ENCODE peak calls at places on chromosomes 11 and 22, in five cellular contexts. W is HepG2, Y is K562, Q is A549, S is GM12878. U is an unnamed sample.

GRCh38 chr11:69700278-69701140 is 3.3 kb downstream of the FGF19 start:
- DNase-seq in W (peak; percentile 66), Y (peak; percentile 83), Q (peak; percentile 59), S (no peak), U (peak; percentile 74)

GRCh38 chr11:28794405-28794804 is 686.2 kb downstream of the METTL15 start:
- DNase-seq in W (no peak), Y (no peak), Q (no peak), S (no peak), U (peak; percentile 57)

GRCh38 chr11:126561327-126561893 is 205.9 kb downstream of the ST3GAL4 start:
- DNase-seq in W (peak; percentile 34), Y (peak; percentile 47), Q (peak; percentile 10), S (no peak), U (peak; percentile 51)

GRCh38 chr11:86990079-86990478 is 34.9 kb upstream of the FZD4 start:
- DNase-seq in W (no peak), Y (no peak), Q (no peak), S (no peak), U (no peak)

GRCh38 chr22:37726240-37726887 is 29.5 kb downstream of the TRIOBP start:
- DNase-seq in W (no peak), Y (no peak), Q (no peak), S (no peak), U (no peak)

GRCh38 chr11:75816561-75817239 is 1.7 kb downstream of the UVRAG start:
- DNase-seq in W (no peak), Y (no peak), Q (no peak), S (no peak), U (peak; percentile 47)

GRCh38 chr11:1873048-1873812 is 18.5 kb downstream of the PRR33 start:
- DNase-seq in W (no peak), Y (no peak), Q (peak; percentile 41), S (no peak), U (no peak)

GRCh38 chr22:27391092-27391770 is 410.3 kb downstream of the MN1 start:
- DNase-seq in W (no peak), Y (no peak), Q (no peak), S (no peak), U (no peak)

GRCh38 chr11:115761348-115761747 is 257.1 kb upstream of the CADM1 start:
- DNase-seq in W (no peak), Y (no peak), Q (no peak), S (no peak), U (no peak)

GRCh38 chr11:41379084-41379483 is 80.4 kb downstream of the LRRC4C start:
- DNase-seq in W (no peak), Y (no peak), Q (no peak), S (no peak), U (no peak)

GRCh38 chr11:96978751-96979150 is 588.9 kb downstream of the JRKL start:
- DNase-seq in W (no peak), Y (no peak), Q (no peak), S (no peak), U (no peak)

DNA sequence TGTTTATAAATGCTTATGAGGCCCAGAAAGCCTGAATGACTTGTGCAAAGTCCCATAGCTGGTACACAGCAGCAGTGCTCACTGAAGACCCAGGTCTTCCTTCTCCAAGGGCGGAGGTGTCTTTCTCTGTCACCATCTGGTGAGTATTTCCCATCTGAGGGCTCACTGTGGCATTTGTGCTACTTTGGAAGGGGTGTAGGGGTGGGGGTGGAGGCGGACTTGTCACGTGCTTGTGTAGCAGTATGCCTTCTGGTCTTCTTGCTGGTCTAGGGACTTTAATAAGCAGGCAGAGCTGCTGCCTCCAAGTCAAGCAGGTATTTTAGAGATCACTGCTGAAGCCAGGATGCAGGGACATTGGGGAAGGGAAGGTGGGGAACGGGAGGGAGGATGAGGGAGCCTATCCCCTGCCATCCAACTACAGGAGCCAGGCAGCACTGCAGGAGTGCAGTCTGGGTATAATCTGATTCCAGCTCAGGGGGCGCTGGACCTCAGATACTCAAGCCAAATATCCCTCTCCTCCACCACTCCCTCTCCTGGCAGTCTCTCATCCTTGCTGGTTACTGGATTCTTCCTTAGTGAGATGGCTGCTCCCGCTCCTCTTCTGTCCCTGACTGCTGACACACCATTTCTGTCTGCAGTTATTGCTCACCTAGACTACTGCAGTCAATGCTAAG is 3.4 kb downstream of the ABCC8 start:
- DNase-seq in W (peak; percentile 68), Y (peak; percentile 65), Q (peak; percentile 83), S (no peak), U (no peak)
- TF ChIP-seq MAX in W (no peak), Y (no peak), Q (no peak), S (no peak), U (no peak)

GRCh38 chr22:33831207-33831606 is 89.1 kb downstream of the LARGE1 start:
- DNase-seq in W (no peak), Y (no peak), Q (no peak), S (no peak), U (no peak)

GRCh38 chr22:33832558-33833151 is 87.6 kb downstream of the LARGE1 start:
- DNase-seq in W (no peak), Y (no peak), Q (no peak), S (no peak), U (no peak)

GRCh38 chr22:33828302-33828701 is 92.0 kb downstream of the LARGE1 start:
- DNase-seq in W (no peak), Y (no peak), Q (no peak), S (no peak), U (no peak)

GRCh38 chr22:33831651-33832050 is 88.6 kb downstream of the LARGE1 start:
- DNase-seq in W (no peak), Y (no peak), Q (no peak), S (no peak), U (no peak)

GRCh38 chr22:33829549-33830280 is 90.6 kb downstream of the LARGE1 start:
- DNase-seq in W (no peak), Y (no peak), Q (no peak), S (no peak), U (no peak)
- TF ChIP-seq MYC in W (no peak), Y (no peak), Q (no peak), S (no peak), U (no peak)

DNA sequence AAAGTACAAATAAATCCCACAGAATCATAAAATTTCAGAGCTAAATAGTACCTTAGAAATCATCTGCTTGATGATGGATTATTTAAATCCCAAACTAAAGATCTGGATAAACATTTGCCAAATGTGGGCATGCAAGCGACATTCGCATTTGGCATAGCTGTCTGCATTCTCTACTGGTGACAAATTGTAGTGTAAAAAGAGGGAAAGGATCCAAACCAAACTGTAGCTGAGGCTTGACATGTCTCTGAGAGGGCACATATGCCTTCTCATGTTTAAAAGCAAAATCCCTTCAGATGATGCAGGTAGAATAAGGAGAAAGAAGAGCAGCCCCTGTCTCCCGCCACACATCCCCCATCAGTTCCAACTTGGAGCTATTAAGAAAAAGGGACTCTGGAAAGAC is 257.5 kb upstream of the MTNR1B start:
- DNase-seq in W (no peak), Y (no peak), Q (no peak), S (no peak), U (no peak)
- H3K4me2 ChIP-seq in W (no peak overlapping the region), Y (no peak overlapping the region), Q (no peak overlapping the region), S (no peak overlapping the region), U (no peak overlapping the region)

DNA sequence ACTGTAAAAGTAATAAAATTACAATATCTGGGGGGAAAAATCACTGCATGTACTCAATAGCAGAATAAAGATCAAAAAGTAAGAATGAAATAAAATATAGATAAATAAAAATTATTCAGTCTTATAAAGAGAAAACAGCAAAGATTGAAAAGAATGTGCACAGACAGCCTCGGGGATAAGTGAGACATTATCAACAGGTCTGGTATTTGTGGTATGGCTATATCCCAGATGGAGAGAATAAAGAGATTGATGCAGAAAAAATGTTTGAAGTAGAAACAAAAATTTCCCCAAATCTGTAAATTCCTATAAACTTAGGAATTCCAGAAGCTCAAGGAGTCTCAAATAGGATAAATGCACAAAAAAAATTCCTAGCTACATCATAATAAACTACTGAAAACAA is 74.5 kb upstream of the LUZP2 start:
- DNase-seq in W (no peak), Y (no peak), Q (no peak), S (no peak), U (no peak)
- TF ChIP-seq MAX in W (no peak), Y (no peak), Q (no peak), S (no peak), U (no peak)

GRCh38 chr11:95821640-95822039 is 31.3 kb downstream of the CEP57 start:
- DNase-seq in W (no peak), Y (no peak), Q (no peak), S (no peak), U (no peak)
- TF ChIP-seq MYC in W (no peak), Y (no peak), Q (no peak), S (no peak), U (no peak)

GRCh38 chr11:61793084-61793828 is 545 bp downstream of the FEN1 start:
- DNase-seq in W (peak; percentile 12), Y (no peak), Q (peak; percentile 31), S (no peak), U (no peak)

GRCh38 chr11:61795459-61795858 is 2.7 kb downstream of the FEN1 start:
- DNase-seq in W (no peak), Y (no peak), Q (no peak), S (no peak), U (no peak)

GRCh38 chr11:61792310-61793083 is at the start of the genes FEN1 and TMEM258:
- DNase-seq in W (peak; percentile 91), Y (peak; percentile 90), Q (peak; percentile 95), S (peak; percentile 76), U (peak; percentile 98)

GRCh38 chr11:61794579-61794978 is 1.9 kb downstream of the FEN1 start:
- DNase-seq in W (no peak), Y (no peak), Q (no peak), S (no peak), U (no peak)

GRCh38 chr11:61793829-61794204 is 1.1 kb downstream of the FEN1 start:
- DNase-seq in W (no peak), Y (no peak), Q (no peak), S (no peak), U (no peak)
- H3K4me2 ChIP-seq in W (peak overlapping the region; percentile 89), Y (peak overlapping the region; percentile 97), Q (peak overlapping the region; percentile 76), S (peak overlapping the region; percentile 66), U (peak overlapping the region; percentile 92)

GRCh38 chr11:35483131-35483800 is 42.1 kb downstream of the PAMR1 start:
- DNase-seq in W (no peak), Y (no peak), Q (no peak), S (no peak), U (no peak)
- TF ChIP-seq MAX in W (no peak), Y (no peak), Q (no peak), S (no peak), U (no peak)

U was measured in endothelial cell of umbilical vein.